ENCODE peak calls at places on chromosomes 3 and 15, in five cellular contexts. A, R, L, B and X are unnamed samples.

GRCh38 chr3:123790254-123791072 is 93.7 kb downstream of the MYLK start:
- DNase-seq in A (no peak), R (no peak), L (no peak), B (no peak), X (no peak)

GRCh38 chr15:50065264-50065663 is 53.8 kb downstream of the ATP8B4 start:
- DNase-seq in A (no peak), R (no peak), L (no peak), B (no peak), X (no peak)

GRCh38 chr15:36632196-36632595 is 52.8 kb downstream of the CDIN1 start:
- DNase-seq in A (no peak), R (peak; percentile 32), L (no peak), B (no peak), X (peak; percentile 7)

GRCh38 chr15:77387355-77388105 is 32.4 kb downstream of the PEAK1 start:
- DNase-seq in A (no peak), R (no peak), L (no peak), B (no peak), X (no peak)

GRCh38 chr3:155605571-155605970 is 139.3 kb downstream of the PLCH1 start:
- DNase-seq in A (no peak), R (no peak), L (no peak), B (no peak), X (no peak)

GRCh38 chr15:25768271-25768670 is 94.9 kb downstream of the ATP10A start:
- DNase-seq in A (no peak), R (no peak), L (no peak), B (no peak), X (no peak)

GRCh38 chr15:29736745-29737023 is 85.6 kb downstream of the TJP1 start:
- DNase-seq in A (no peak), R (no peak), L (no peak), B (no peak), X (peak; percentile 73)

GRCh38 chr15:23424111-23424904 is 22.7 kb downstream of the GOLGA6L2 start:
- DNase-seq in A (no peak), R (no peak), L (no peak), B (no peak), X (no peak)

GRCh38 chr3:32143849-32144757 is 37.7 kb downstream of the GPD1L start:
- DNase-seq in A (no peak), R (peak; percentile 62), L (peak; percentile 33), B (peak; percentile 57), X (peak; percentile 62)

GRCh38 chr3:83500422-83500821 is 1458.4 kb upstream of the CADM2 start:
- DNase-seq in A (no peak), R (no peak), L (no peak), B (no peak), X (no peak)

GRCh38 chr3:100482181-100482580 is 10.2 kb upstream of the TMEM45A start:
- DNase-seq in A (no peak), R (no peak), L (no peak), B (no peak), X (no peak)

GRCh38 chr3:54165865-54166264 is 43.5 kb downstream of the CACNA2D3 start:
- DNase-seq in A (no peak), R (no peak), L (no peak), B (no peak), X (no peak)

GRCh38 chr3:184874709-184875644 is 63.0 kb downstream of the VPS8 start:
- DNase-seq in A (no peak), R (peak; percentile 4), L (no peak), B (peak; percentile 26), X (no peak)

GRCh38 chr3:183460059-183461052 is 31.9 kb upstream of the MCF2L2 start:
- DNase-seq in A (no peak), R (no peak), L (no peak), B (no peak), X (no peak)

GRCh38 chr15:99437315-99438221 is 128.2 kb upstream of the MEF2A start:
- DNase-seq in A (no peak), R (no peak), L (no peak), B (no peak), X (no peak)

GRCh38 chr3:71022552-71023335 is 560.8 kb downstream of the FOXP1 start:
- DNase-seq in A (no peak), R (no peak), L (no peak), B (no peak), X (peak; percentile 9)

GRCh38 chr3:2098398-2099027 is at the start of gene CNTN4:
- DNase-seq in A (peak; percentile 2), R (no peak), L (peak; percentile 40), B (peak; percentile 14), X (no peak)

GRCh38 chr15:42727740-42728355 is 9.1 kb downstream of the CDAN1 start:
- DNase-seq in A (no peak), R (no peak), L (no peak), B (no peak), X (no peak)

GRCh38 chr15:60555814-60556213 is 76.9 kb upstream of the ICE2 start:
- DNase-seq in A (no peak), R (no peak), L (no peak), B (no peak), X (no peak)

GRCh38 chr15:45148076-45149059 is 18.6 kb downstream of the DUOX1 start:
- DNase-seq in A (no peak), R (no peak), L (no peak), B (no peak), X (no peak)

GRCh38 chr3:184727357-184728060 is 15.6 kb upstream of the MAGEF1 start:
- DNase-seq in A (peak; percentile 5), R (no peak), L (peak; percentile 24), B (peak; percentile 70), X (peak; percentile 53)

GRCh38 chr15:31236184-31237041 is 90.2 kb upstream of the KLF13 start:
- DNase-seq in A (no peak), R (peak; percentile 86), L (no peak), B (no peak), X (peak; percentile 87)

GRCh38 chr3:195147649-195148121 is 123.3 kb downstream of the XXYLT1 start:
- DNase-seq in A (no peak), R (no peak), L (peak; percentile 49), B (peak; percentile 73), X (peak; percentile 45)

GRCh38 chr15:75655911-75656310 is 8.2 kb downstream of the SNX33 start:
- DNase-seq in A (no peak), R (no peak), L (no peak), B (no peak), X (no peak)

GRCh38 chr3:141523615-141524375 is 37.0 kb downstream of the RASA2 start:
- DNase-seq in A (no peak), R (no peak), L (no peak), B (no peak), X (no peak)

GRCh38 chr3:167837430-167837829 is 101.9 kb downstream of the SERPINI1 start:
- DNase-seq in A (no peak), R (no peak), L (no peak), B (no peak), X (no peak)

GRCh38 chr15:36361351-36361870 is 218.0 kb upstream of the CDIN1 start:
- DNase-seq in A (no peak), R (no peak), L (no peak), B (no peak), X (peak; percentile 75)

GRCh38 chr3:188076176-188076575 is 77.8 kb upstream of the LPP start:
- DNase-seq in A (no peak), R (no peak), L (no peak), B (no peak), X (no peak)

GRCh38 chr3:139695007-139695406 is 17.2 kb upstream of the NMNAT3 start:
- DNase-seq in A (no peak), R (no peak), L (no peak), B (no peak), X (no peak)

GRCh38 chr3:21062724-21063436 is 688.1 kb downstream of the ZNF385D start:
- DNase-seq in A (no peak), R (no peak), L (no peak), B (no peak), X (no peak)

GRCh38 chr15:78004919-78005634 is 72.4 kb downstream of the TBC1D2B start:
- DNase-seq in A (no peak), R (peak; percentile 84), L (no peak), B (no peak), X (no peak)

GRCh38 chr15:69951511-69952209 is 146.1 kb downstream of the TLE3 start:
- DNase-seq in A (no peak), R (no peak), L (no peak), B (no peak), X (peak; percentile 47)

GRCh38 chr3:107241217-107241616 is 136.0 kb upstream of the CCDC54 start:
- DNase-seq in A (no peak), R (peak; percentile 11), L (peak; percentile 14), B (peak; percentile 28), X (no peak)

GRCh38 chr3:154182322-154182922 is 61.2 kb downstream of the ARHGEF26 start:
- DNase-seq in A (no peak), R (no peak), L (no peak), B (no peak), X (no peak)

GRCh38 chr3:148755570-148755969 is 57.9 kb downstream of the AGTR1 start:
- DNase-seq in A (no peak), R (no peak), L (no peak), B (no peak), X (no peak)

GRCh38 chr3:119562307-119562961 is 3.0 kb upstream of the CD80 start:
- DNase-seq in A (no peak), R (no peak), L (peak; percentile 67), B (peak; percentile 75), X (no peak)

GRCh38 chr3:77577264-77577663 is 537.4 kb downstream of the ROBO2 start:
- DNase-seq in A (no peak), R (no peak), L (no peak), B (no peak), X (no peak)